ENCODE peak calls at places on chromosomes 6 and 20, in four cellular contexts. I is kidney epithelial cell, O is dorsolateral prefrontal cortex, G is retinal pigment epithelial cell. U is an unnamed sample.

GRCh38 chr6:169763308-169763707 is 11.9 kb downstream of the ERMARD start:
- DNase-seq in G (no peak), O (no peak), I (no peak), U (no peak)

GRCh38 chr6:3929281-3929798 is 80.2 kb downstream of the FAM50B start:
- DNase-seq in G (no peak), I (no peak), O (no peak), U (no peak)

GRCh38 chr6:110053395-110054240 is 75.5 kb downstream of the GPR6 start:
- DNase-seq in O (no peak), G (no peak), I (peak; percentile 14), U (peak; percentile 43)

GRCh38 chr6:94446120-94446519 is 1026.8 kb upstream of the EPHA7 start:
- DNase-seq in I (no peak), O (no peak), G (no peak), U (no peak)

GRCh38 chr20:51404297-51405060 is 138.0 kb downstream of the NFATC2 start:
- DNase-seq in G (no peak), O (no peak), I (no peak), U (peak; percentile 86)

GRCh38 chr6:39812853-39813533 is 20.8 kb downstream of the DAAM2 start:
- DNase-seq in O (no peak), G (no peak), I (no peak), U (no peak)

GRCh38 chr6:163652328-163652727 is 237.8 kb downstream of the QKI start:
- DNase-seq in I (no peak), G (no peak), O (no peak), U (no peak)

GRCh38 chr20:32282461-32282860 is 5.0 kb downstream of the KIF3B start:
- DNase-seq in O (peak; percentile 50), I (no peak), G (no peak), U (no peak)

GRCh38 chr6:100845676-100846075 is 35.5 kb downstream of the ASCC3 start:
- DNase-seq in I (no peak), G (no peak), O (no peak), U (no peak)

GRCh38 chr20:40583195-40583594 is 105.8 kb downstream of the MAFB start:
- DNase-seq in I (no peak), G (no peak), O (no peak), U (no peak)

GRCh38 chr6:132405143-132405915 is 4.1 kb upstream of the MOXD1 start:
- DNase-seq in G (no peak), O (no peak), I (no peak), U (peak; percentile 58)

GRCh38 chr20:49775229-49775693 is 37.4 kb upstream of the SLC9A8 start:
- DNase-seq in I (peak; percentile 97), G (peak; percentile 80), O (no peak), U (no peak)

GRCh38 chr6:116933488-116933887 is 56.4 kb downstream of the RFX6 start:
- DNase-seq in O (no peak), I (no peak), G (no peak), U (no peak)

DNA sequence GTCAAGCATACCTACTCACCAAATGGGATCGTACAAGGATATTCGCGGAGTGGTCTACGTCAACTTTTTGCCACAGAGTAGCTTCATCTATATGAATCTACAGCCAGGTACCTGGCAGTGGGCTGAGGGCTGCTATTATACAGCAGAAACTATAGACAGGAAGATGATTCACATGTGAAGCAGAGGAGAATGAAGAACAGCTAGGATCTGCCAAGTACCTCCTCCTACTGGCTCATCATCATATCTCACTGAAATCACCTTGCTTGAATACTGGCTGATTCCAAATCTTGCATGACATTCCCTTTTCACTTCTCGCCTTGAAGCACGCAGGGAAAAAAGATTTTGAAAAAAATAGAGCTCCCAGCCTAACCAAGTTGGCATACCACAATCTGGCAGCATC is 488.7 kb upstream of the NRSN1 start:
- DNase-seq in I (no peak), O (no peak), G (no peak), U (no peak)
- TF ChIP-seq CTCF in I (no peak), O (no peak), G (no peak), U (no peak)

DNA sequence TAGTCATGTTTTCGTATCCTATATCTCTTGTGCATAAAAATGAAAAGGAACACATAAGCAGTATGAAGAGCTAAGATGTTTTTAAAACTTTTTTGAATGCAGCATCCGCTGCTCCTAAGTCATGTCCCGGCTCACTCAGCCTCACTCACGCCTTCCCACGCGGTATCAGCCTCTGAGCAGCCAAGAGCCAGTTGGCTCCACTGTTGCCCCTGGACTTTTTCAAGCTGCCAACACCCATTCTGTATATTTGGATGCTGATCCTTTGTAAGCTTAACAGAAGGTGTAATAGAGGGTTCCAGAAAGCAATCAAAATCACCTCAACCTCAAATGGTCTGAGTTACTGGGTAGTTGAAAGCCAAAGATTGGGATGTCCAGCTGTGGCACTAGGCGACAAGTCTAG is 139.3 kb downstream of the TTLL2 start:
- DNase-seq in G (no peak), O (no peak), I (no peak), U (no peak)
- TF ChIP-seq CTCF in G (no peak), O (no peak), I (no peak), U (no peak)

GRCh38 chr20:33686008-33686983 is at the start of gene E2F1:
- DNase-seq in G (peak; percentile 61), I (no peak), O (peak; percentile 97), U (peak; percentile 99)
- TF ChIP-seq CTCF in G (peak; percentile 18), I (peak; percentile 32), O (peak; percentile 52), U (peak; percentile 23)

DNA sequence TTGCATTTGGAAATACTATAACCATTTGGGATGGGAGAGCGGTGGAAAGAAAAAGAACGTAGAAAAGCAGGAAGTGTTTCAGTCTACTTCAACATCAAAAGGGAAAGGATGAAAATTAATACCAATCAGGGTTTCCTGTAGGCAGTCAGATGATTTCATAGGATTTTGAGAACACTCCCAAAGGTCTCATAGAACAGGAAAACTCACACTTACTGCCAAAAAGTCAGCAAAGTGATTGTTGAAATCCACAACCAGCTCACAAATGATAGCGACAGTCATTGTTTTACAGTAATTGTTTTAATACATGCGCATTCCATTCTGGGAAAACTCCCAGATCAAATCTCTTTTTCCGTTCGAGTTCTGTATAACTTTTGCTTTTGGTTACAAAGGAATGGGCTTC is 5.3 kb upstream of the CNKSR3 start:
- DNase-seq in I (no peak), O (no peak), G (no peak), U (no peak)
- TF ChIP-seq CTCF in I (no peak), O (no peak), G (no peak), U (no peak)

GRCh38 chr20:19785173-19785799 is 27.2 kb downstream of the RIN2 start:
- DNase-seq in O (no peak), G (no peak), I (no peak), U (no peak)
- TF ChIP-seq CTCF in O (no peak), G (no peak), I (no peak), U (no peak)

DNA sequence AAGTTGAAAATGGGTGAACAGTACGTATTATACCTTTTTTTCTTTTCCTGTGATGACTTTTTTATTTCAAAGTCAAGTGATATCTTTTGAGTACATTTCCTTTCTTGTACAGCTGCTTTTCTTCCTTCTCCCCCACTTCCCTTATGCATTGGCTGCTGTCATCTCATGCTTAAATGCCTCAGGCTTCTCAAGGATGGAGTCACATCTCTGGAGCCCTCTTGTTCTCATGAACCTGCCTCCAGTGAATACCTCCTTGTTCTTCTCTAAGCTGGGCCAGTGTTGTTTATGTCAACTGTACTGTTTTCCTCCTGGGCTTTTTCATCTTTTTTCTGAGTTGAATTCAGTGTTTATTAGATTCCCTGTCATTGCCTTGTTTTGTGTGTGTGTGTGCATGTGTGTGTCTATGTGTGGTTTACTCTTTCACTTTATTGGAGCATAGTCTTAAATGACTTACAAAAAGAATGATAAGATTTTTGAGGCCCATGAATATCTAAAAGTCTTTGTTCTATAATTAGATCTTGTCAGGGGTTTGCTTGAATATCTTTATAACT is 23.6 kb downstream of the STXBP5 start:
- DNase-seq in O (no peak), G (no peak), I (no peak), U (no peak)
- TF ChIP-seq CTCF in O (no peak), G (no peak), I (no peak), U (no peak)

GRCh38 chr6:111282564-111282963 is 195.3 kb downstream of the SLC16A10 start:
- DNase-seq in O (no peak), G (no peak), I (no peak), U (no peak)

GRCh38 chr6:111283707-111284106 is 196.4 kb downstream of the SLC16A10 start:
- DNase-seq in G (no peak), I (no peak), O (no peak), U (no peak)

GRCh38 chr6:111278738-111279137 is 191.4 kb downstream of the SLC16A10 start:
- DNase-seq in I (no peak), O (no peak), G (no peak), U (no peak)

GRCh38 chr6:111277819-111278218 is 190.5 kb downstream of the SLC16A10 start:
- DNase-seq in G (no peak), O (no peak), I (no peak), U (no peak)

DNA sequence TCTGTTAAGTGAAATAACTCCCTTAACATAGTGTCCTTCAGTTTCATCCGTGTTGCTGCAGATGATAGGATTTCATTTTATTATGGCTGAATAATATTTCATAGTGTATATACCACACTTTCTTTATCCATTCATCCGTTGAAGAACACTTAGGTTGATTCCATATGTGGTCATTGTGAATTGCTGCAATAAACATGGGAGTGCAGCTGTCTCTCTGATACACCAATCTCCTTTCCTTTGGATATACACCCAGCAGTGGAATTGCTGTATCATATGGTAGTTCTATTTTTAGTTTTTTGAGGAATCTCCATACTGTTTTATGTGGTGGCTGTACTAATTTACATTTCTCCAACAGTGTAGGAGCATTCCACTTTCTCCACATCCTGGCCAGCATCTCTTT is 193.1 kb downstream of the SLC16A10 start:
- DNase-seq in I (no peak), G (no peak), O (no peak), U (no peak)
- TF ChIP-seq CTCF in I (no peak), G (no peak), O (no peak), U (no peak)